ENCODE peak calls at places on chromosomes 12 and 14, in six cellular contexts. One of them, this sample, is unnamed.

GRCh38 chr12:123471374-123472068 is 13.6 kb downstream of the SNRNP35 start:
- DNase-seq in NCI-H1105 treated with DMSO at 0.1 percent for 48 hours: no peak
- DNase-seq in dermis blood vessel endothelial cell: no peak
- DNase-seq in uterus: no peak
- DNase-seq in CD8-positive, alpha-beta memory T cell: no peak
- DNase-seq in SW 1271: no peak
- DNase-seq in this sample: no peak

GRCh38 chr14:92925446-92925845 is 2.5 kb downstream of the CHGA start:
- DNase-seq in SW 1271: no peak
- DNase-seq in CD8-positive, alpha-beta memory T cell: no peak
- DNase-seq in uterus: no peak
- DNase-seq in dermis blood vessel endothelial cell: no peak
- DNase-seq in NCI-H1105 treated with DMSO at 0.1 percent for 48 hours: no peak
- DNase-seq in this sample: no peak

GRCh38 chr14:54175298-54175942 is 218.8 kb upstream of the BMP4 start:
- DNase-seq in NCI-H1105 treated with DMSO at 0.1 percent for 48 hours: peak
- DNase-seq in dermis blood vessel endothelial cell: peak
- DNase-seq in CD8-positive, alpha-beta memory T cell: peak
- DNase-seq in SW 1271: peak
- DNase-seq in uterus: peak
- DNase-seq in this sample: peak

GRCh38 chr12:122392411-122392810 is 30.1 kb downstream of the CLIP1 start:
- DNase-seq in dermis blood vessel endothelial cell: no peak
- DNase-seq in CD8-positive, alpha-beta memory T cell: no peak
- DNase-seq in uterus: no peak
- DNase-seq in SW 1271: no peak
- DNase-seq in NCI-H1105 treated with DMSO at 0.1 percent for 48 hours: no peak
- DNase-seq in this sample: no peak

GRCh38 chr12:127078577-127079350 is 1188.2 kb upstream of the TMEM132C start:
- DNase-seq in NCI-H1105 treated with DMSO at 0.1 percent for 48 hours: no peak
- DNase-seq in uterus: no peak
- DNase-seq in CD8-positive, alpha-beta memory T cell: no peak
- DNase-seq in dermis blood vessel endothelial cell: peak
- DNase-seq in SW 1271: no peak
- DNase-seq in this sample: peak

GRCh38 chr14:60485057-60485599 is 735 bp downstream of the C14orf39 start:
- DNase-seq in SW 1271: no peak
- DNase-seq in NCI-H1105 treated with DMSO at 0.1 percent for 48 hours: no peak
- DNase-seq in dermis blood vessel endothelial cell: no peak
- DNase-seq in CD8-positive, alpha-beta memory T cell: no peak
- DNase-seq in uterus: no peak
- DNase-seq in this sample: no peak

GRCh38 chr14:53409974-53410373 is 256.9 kb upstream of the DDHD1 start:
- DNase-seq in NCI-H1105 treated with DMSO at 0.1 percent for 48 hours: no peak
- DNase-seq in dermis blood vessel endothelial cell: no peak
- DNase-seq in uterus: no peak
- DNase-seq in SW 1271: no peak
- DNase-seq in CD8-positive, alpha-beta memory T cell: no peak
- DNase-seq in this sample: no peak

GRCh38 chr12:124289634-124290600 is 5.0 kb upstream of the RFLNA start:
- DNase-seq in SW 1271: no peak
- DNase-seq in NCI-H1105 treated with DMSO at 0.1 percent for 48 hours: no peak
- DNase-seq in CD8-positive, alpha-beta memory T cell: no peak
- DNase-seq in dermis blood vessel endothelial cell: no peak
- DNase-seq in uterus: no peak
- DNase-seq in this sample: no peak